ENCODE peak calls at places on chromosomes 13 and 19, in six cellular contexts. One of them, this sample, is unnamed.
A peak's percentile ranks its signal among the peaks of the same experiment; 100 is the strongest.

GRCh38 chr19:41407271-41407670 is 9.7 kb downstream of the BCKDHA start:
- ATAC-seq in GM12878: no peak
- ATAC-seq in HepG2: no peak
- ATAC-seq in HCT116: no peak
- ATAC-seq in upper lobe of left lung: peak; percentile 58
- ATAC-seq in K562: no peak
- ATAC-seq in this sample: no peak

GRCh38 chr13:62293081-62293480 is 877.4 kb upstream of the PCDH20 start:
- ATAC-seq in upper lobe of left lung: no peak
- ATAC-seq in HepG2: no peak
- ATAC-seq in GM12878: peak; percentile 86
- ATAC-seq in HCT116: no peak
- ATAC-seq in K562: no peak
- ATAC-seq in this sample: no peak

GRCh38 chr19:41993612-41994483 is at the start of gene ATP1A3:
- ATAC-seq in K562: peak; percentile 93
- ATAC-seq in GM12878: peak; percentile 90
- ATAC-seq in HepG2: peak; percentile 54
- ATAC-seq in HCT116: peak; percentile 87
- ATAC-seq in upper lobe of left lung: peak; percentile 79
- ATAC-seq in this sample: peak; percentile 45

GRCh38 chr13:30830638-30830965 is 75.5 kb upstream of the MEDAG start:
- ATAC-seq in upper lobe of left lung: no peak
- ATAC-seq in K562: no peak
- ATAC-seq in GM12878: no peak
- ATAC-seq in HCT116: peak; percentile 49
- ATAC-seq in HepG2: no peak
- ATAC-seq in this sample: no peak

GRCh38 chr13:51576754-51577153 is 7.5 kb upstream of the WDFY2 start:
- ATAC-seq in HepG2: no peak
- ATAC-seq in HCT116: no peak
- ATAC-seq in K562: no peak
- ATAC-seq in GM12878: no peak
- ATAC-seq in upper lobe of left lung: no peak
- ATAC-seq in this sample: no peak

GRCh38 chr13:43058318-43058674 is 34.9 kb downstream of the DNAJC15 start:
- ATAC-seq in upper lobe of left lung: peak; percentile 55
- ATAC-seq in K562: no peak
- ATAC-seq in HepG2: peak; percentile 75
- ATAC-seq in HCT116: peak; percentile 89
- ATAC-seq in GM12878: peak; percentile 74
- ATAC-seq in this sample: peak; percentile 28

GRCh38 chr19:43784251-43784980 is 3.6 kb upstream of the KCNN4 start:
- ATAC-seq in GM12878: peak; percentile 32
- ATAC-seq in upper lobe of left lung: peak; percentile 92
- ATAC-seq in HCT116: peak; percentile 69
- ATAC-seq in HepG2: no peak
- ATAC-seq in K562: peak; percentile 91
- ATAC-seq in this sample: peak; percentile 80

GRCh38 chr13:113403255-113404104 is 39.5 kb upstream of the GRTP1 start:
- ATAC-seq in upper lobe of left lung: no peak
- ATAC-seq in HCT116: no peak
- ATAC-seq in GM12878: no peak
- ATAC-seq in K562: no peak
- ATAC-seq in HepG2: peak; percentile 48
- ATAC-seq in this sample: no peak

GRCh38 chr13:45092668-45093067 is 27.6 kb upstream of the GTF2F2 start:
- ATAC-seq in HCT116: no peak
- ATAC-seq in upper lobe of left lung: no peak
- ATAC-seq in GM12878: no peak
- ATAC-seq in HepG2: no peak
- ATAC-seq in K562: no peak
- ATAC-seq in this sample: no peak

GRCh38 chr13:90403330-90404082 is 944.0 kb upstream of the MIR17HG start:
- ATAC-seq in HepG2: no peak
- ATAC-seq in K562: no peak
- ATAC-seq in HCT116: no peak
- ATAC-seq in upper lobe of left lung: no peak
- ATAC-seq in GM12878: no peak
- ATAC-seq in this sample: no peak

GRCh38 chr19:52748336-52748950 is 13.6 kb upstream of the ZNF611 start:
- ATAC-seq in K562: peak; percentile 36
- ATAC-seq in HCT116: no peak
- ATAC-seq in upper lobe of left lung: no peak
- ATAC-seq in GM12878: peak; percentile 37
- ATAC-seq in HepG2: no peak
- ATAC-seq in this sample: peak; percentile 48

GRCh38 chr13:100525453-100526298 is 62.9 kb downstream of the GGACT start:
- ATAC-seq in GM12878: no peak
- ATAC-seq in HCT116: no peak
- ATAC-seq in K562: no peak
- ATAC-seq in HepG2: peak; percentile 95
- ATAC-seq in upper lobe of left lung: no peak
- ATAC-seq in this sample: no peak

GRCh38 chr13:101523732-101524131 is 71.3 kb downstream of the ITGBL1 start:
- ATAC-seq in K562: no peak
- ATAC-seq in HepG2: no peak
- ATAC-seq in GM12878: peak; percentile 62
- ATAC-seq in upper lobe of left lung: peak; percentile 56
- ATAC-seq in HCT116: no peak
- ATAC-seq in this sample: peak; percentile 79

GRCh38 chr13:91200486-91200885 is 147.0 kb upstream of the MIR17HG start:
- ATAC-seq in GM12878: no peak
- ATAC-seq in HepG2: no peak
- ATAC-seq in K562: no peak
- ATAC-seq in upper lobe of left lung: no peak
- ATAC-seq in HCT116: no peak
- ATAC-seq in this sample: no peak

GRCh38 chr13:74070065-74070464 is 64.1 kb downstream of the KLF12 start:
- ATAC-seq in HepG2: no peak
- ATAC-seq in K562: no peak
- ATAC-seq in HCT116: no peak
- ATAC-seq in upper lobe of left lung: no peak
- ATAC-seq in GM12878: peak; percentile 57
- ATAC-seq in this sample: no peak

GRCh38 chr13:48410199-48410598 is 2.7 kb downstream of the LPAR6 start:
- ATAC-seq in GM12878: peak; percentile 10
- ATAC-seq in K562: no peak
- ATAC-seq in upper lobe of left lung: no peak
- ATAC-seq in HepG2: peak; percentile 31
- ATAC-seq in HCT116: no peak
- ATAC-seq in this sample: no peak

GRCh38 chr19:7550987-7551761 is 15.7 kb downstream of the PNPLA6 start:
- ATAC-seq in GM12878: peak; percentile 57
- ATAC-seq in upper lobe of left lung: peak; percentile 73
- ATAC-seq in HCT116: peak; percentile 89
- ATAC-seq in K562: peak; percentile 95
- ATAC-seq in HepG2: peak; percentile 47
- ATAC-seq in this sample: peak; percentile 92

GRCh38 chr13:113350938-113351335 is 13.0 kb downstream of the GRTP1 start:
- ATAC-seq in HepG2: peak; percentile 12
- ATAC-seq in upper lobe of left lung: no peak
- ATAC-seq in GM12878: no peak
- ATAC-seq in HCT116: no peak
- ATAC-seq in K562: no peak
- ATAC-seq in this sample: no peak

GRCh38 chr13:80458546-80458945 is 117.6 kb upstream of the SPRY2 start:
- ATAC-seq in HCT116: no peak
- ATAC-seq in K562: no peak
- ATAC-seq in GM12878: no peak
- ATAC-seq in HepG2: no peak
- ATAC-seq in upper lobe of left lung: peak; percentile 21
- ATAC-seq in this sample: no peak

GRCh38 chr19:39409207-39409885 is 2.7 kb downstream of the ZFP36 start:
- ATAC-seq in K562: peak; percentile 32
- ATAC-seq in GM12878: peak; percentile 5
- ATAC-seq in HepG2: no peak
- ATAC-seq in HCT116: peak; percentile 24
- ATAC-seq in upper lobe of left lung: peak; percentile 40
- ATAC-seq in this sample: peak; percentile 20

GRCh38 chr13:88526186-88526852 is 855.1 kb downstream of the SLITRK5 start:
- ATAC-seq in upper lobe of left lung: no peak
- ATAC-seq in HepG2: no peak
- ATAC-seq in K562: no peak
- ATAC-seq in HCT116: no peak
- ATAC-seq in GM12878: no peak
- ATAC-seq in this sample: no peak

GRCh38 chr19:13068064-13068807 is 34.4 kb downstream of the LYL1 start:
- ATAC-seq in upper lobe of left lung: no peak
- ATAC-seq in GM12878: no peak
- ATAC-seq in HepG2: no peak
- ATAC-seq in HCT116: no peak
- ATAC-seq in K562: no peak
- ATAC-seq in this sample: no peak

GRCh38 chr13:23654111-23655110 is 84.2 kb downstream of the TNFRSF19 start:
- ATAC-seq in K562: no peak
- ATAC-seq in HepG2: peak; percentile 98
- ATAC-seq in HCT116: no peak
- ATAC-seq in GM12878: no peak
- ATAC-seq in upper lobe of left lung: no peak
- ATAC-seq in this sample: no peak

GRCh38 chr13:50574731-50575130 is 268.8 kb downstream of the DLEU7 start:
- ATAC-seq in GM12878: no peak
- ATAC-seq in HepG2: no peak
- ATAC-seq in K562: no peak
- ATAC-seq in upper lobe of left lung: no peak
- ATAC-seq in HCT116: no peak
- ATAC-seq in this sample: no peak

GRCh38 chr19:46859637-46860124 is 1.1 kb upstream of the ARHGAP35 start:
- ATAC-seq in GM12878: no peak
- ATAC-seq in HepG2: peak; percentile 10
- ATAC-seq in HCT116: peak; percentile 0
- ATAC-seq in upper lobe of left lung: no peak
- ATAC-seq in K562: peak; percentile 0
- ATAC-seq in this sample: peak; percentile 0

GRCh38 chr19:6087074-6087506 is 23.2 kb downstream of the RFX2 start:
- ATAC-seq in HepG2: peak; percentile 90
- ATAC-seq in HCT116: peak; percentile 31
- ATAC-seq in upper lobe of left lung: peak; percentile 23
- ATAC-seq in GM12878: peak; percentile 72
- ATAC-seq in K562: peak; percentile 88
- ATAC-seq in this sample: no peak
- TF ChIP-seq POLR2A in HepG2: no peak
- TF ChIP-seq POLR2A in HCT116: no peak
- TF ChIP-seq POLR2A in upper lobe of left lung: no peak
- TF ChIP-seq POLR2A in GM12878: peak; percentile 63
- TF ChIP-seq POLR2A in K562: no peak
- TF ChIP-seq POLR2A in this sample: no peak

GRCh38 chr13:33123066-33123940 is 107.1 kb downstream of the KL start:
- ATAC-seq in HepG2: no peak
- ATAC-seq in K562: no peak
- ATAC-seq in GM12878: no peak
- ATAC-seq in upper lobe of left lung: peak; percentile 65
- ATAC-seq in HCT116: no peak
- ATAC-seq in this sample: peak; percentile 18

GRCh38 chr13:33116321-33117010 is 100.2 kb downstream of the KL start:
- ATAC-seq in GM12878: no peak
- ATAC-seq in HepG2: peak; percentile 45
- ATAC-seq in HCT116: no peak
- ATAC-seq in K562: no peak
- ATAC-seq in upper lobe of left lung: no peak
- ATAC-seq in this sample: no peak

GRCh38 chr13:33115274-33115673 is 99.1 kb downstream of the KL start:
- ATAC-seq in HCT116: no peak
- ATAC-seq in K562: no peak
- ATAC-seq in upper lobe of left lung: no peak
- ATAC-seq in HepG2: no peak
- ATAC-seq in GM12878: no peak
- ATAC-seq in this sample: no peak

GRCh38 chr13:33119022-33119735 is 103.0 kb downstream of the KL start:
- ATAC-seq in HepG2: no peak
- ATAC-seq in HCT116: peak; percentile 56
- ATAC-seq in K562: no peak
- ATAC-seq in upper lobe of left lung: no peak
- ATAC-seq in GM12878: peak; percentile 36
- ATAC-seq in this sample: no peak

GRCh38 chr13:33119886-33120543 is 103.8 kb downstream of the KL start:
- ATAC-seq in HCT116: peak; percentile 50
- ATAC-seq in GM12878: no peak
- ATAC-seq in upper lobe of left lung: no peak
- ATAC-seq in HepG2: no peak
- ATAC-seq in K562: no peak
- ATAC-seq in this sample: no peak
- TF ChIP-seq POLR2AphosphoS5 in HCT116: no peak
- TF ChIP-seq POLR2AphosphoS5 in GM12878: no peak
- TF ChIP-seq POLR2AphosphoS5 in upper lobe of left lung: no peak
- TF ChIP-seq POLR2AphosphoS5 in HepG2: no peak
- TF ChIP-seq POLR2AphosphoS5 in K562: no peak
- TF ChIP-seq POLR2AphosphoS5 in this sample: no peak

GRCh38 chr19:45793178-45793564 is 526 bp upstream of the DMWD start:
- ATAC-seq in GM12878: peak; percentile 23
- ATAC-seq in HepG2: no peak
- ATAC-seq in HCT116: no peak
- ATAC-seq in K562: no peak
- ATAC-seq in upper lobe of left lung: no peak
- ATAC-seq in this sample: no peak

GRCh38 chr19:45790942-45791341 is 1.7 kb downstream of the DMWD start:
- ATAC-seq in K562: no peak
- ATAC-seq in HepG2: no peak
- ATAC-seq in GM12878: peak; percentile 16
- ATAC-seq in upper lobe of left lung: no peak
- ATAC-seq in HCT116: no peak
- ATAC-seq in this sample: no peak

GRCh38 chr19:45791744-45792481 is 732 bp downstream of the DMWD start:
- ATAC-seq in HCT116: no peak
- ATAC-seq in HepG2: no peak
- ATAC-seq in upper lobe of left lung: no peak
- ATAC-seq in GM12878: peak; percentile 11
- ATAC-seq in K562: no peak
- ATAC-seq in this sample: no peak

GRCh38 chr19:45794627-45795026 is 2.0 kb upstream of the DMWD start:
- ATAC-seq in HepG2: no peak
- ATAC-seq in K562: no peak
- ATAC-seq in upper lobe of left lung: no peak
- ATAC-seq in GM12878: no peak
- ATAC-seq in HCT116: no peak
- ATAC-seq in this sample: no peak

GRCh38 chr19:45792482-45793177 is at the start of gene DMWD:
- ATAC-seq in GM12878: peak; percentile 95
- ATAC-seq in HepG2: peak; percentile 92
- ATAC-seq in K562: peak; percentile 98
- ATAC-seq in upper lobe of left lung: peak; percentile 99
- ATAC-seq in HCT116: peak; percentile 98
- ATAC-seq in this sample: peak; percentile 99
- TF ChIP-seq POLR2A in GM12878: peak; percentile 80
- TF ChIP-seq POLR2A in HepG2: peak; percentile 64
- TF ChIP-seq POLR2A in K562: peak; percentile 60
- TF ChIP-seq POLR2A in upper lobe of left lung: peak; percentile 43
- TF ChIP-seq POLR2A in HCT116: no peak
- TF ChIP-seq POLR2A in this sample: peak; percentile 78

DNA sequence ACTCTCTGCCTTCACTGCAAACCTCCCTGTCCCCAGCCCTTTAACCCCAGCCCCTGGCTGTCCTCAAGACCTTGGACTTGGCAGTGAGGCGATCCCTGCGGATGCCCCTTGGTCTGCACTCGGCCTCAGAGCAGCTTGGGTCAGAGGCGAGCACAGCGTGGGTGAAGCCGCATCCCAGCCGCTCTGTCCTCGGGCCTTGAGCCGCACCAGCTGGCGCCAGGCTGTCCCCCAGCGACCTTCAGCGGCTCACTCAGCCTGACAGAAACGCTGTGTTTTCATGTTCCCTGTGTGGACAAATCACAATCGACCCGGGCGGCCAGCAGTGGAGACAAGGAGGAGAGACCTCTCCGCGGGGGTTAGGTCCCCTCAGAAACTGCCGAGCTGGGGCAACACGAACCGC is 52.0 kb downstream of the GNG7 start:
- ATAC-seq in GM12878: no peak
- ATAC-seq in HepG2: peak; percentile 91
- ATAC-seq in K562: no peak
- ATAC-seq in HCT116: no peak
- ATAC-seq in upper lobe of left lung: no peak
- ATAC-seq in this sample: no peak
- TF ChIP-seq POLR2AphosphoS5 in GM12878: no peak
- TF ChIP-seq POLR2AphosphoS5 in HepG2: no peak
- TF ChIP-seq POLR2AphosphoS5 in K562: no peak
- TF ChIP-seq POLR2AphosphoS5 in HCT116: no peak
- TF ChIP-seq POLR2AphosphoS5 in upper lobe of left lung: no peak
- TF ChIP-seq POLR2AphosphoS5 in this sample: no peak